ENCODE peak calls at places on chromosomes 13 and 19, in nine cellular contexts. B is breast epithelium, G is prostate gland, N is stomach, C is endothelial cell of umbilical vein, E is HCT116, R is suprapubic skin, S is GM23338, K is SK-N-SH. L is an unnamed sample.
A peak's percentile ranks its signal among the peaks of the same experiment; 100 is the strongest.

GRCh38 chr19:14603990-14604387 is 21.1 kb downstream of the CLEC17A start:
- DNase-seq in N (no peak), R (no peak), B (no peak), S (no peak), E (no peak), C (no peak), G (no peak), K (no peak), L (no peak)

GRCh38 chr13:106182404-106182803 is 353.1 kb downstream of the EFNB2 start:
- DNase-seq in B (no peak), R (no peak), C (no peak), G (no peak), E (peak; percentile 35), N (no peak), K (no peak), S (no peak), L (no peak)

GRCh38 chr19:46785054-46785979 is 3.1 kb downstream of the SLC1A5 start:
- DNase-seq in S (no peak), K (no peak), B (no peak), R (no peak), N (no peak), C (no peak), G (no peak), E (no peak), L (no peak)

GRCh38 chr19:40355975-40356680 is 7.6 kb downstream of the PLD3 start:
- DNase-seq in N (no peak), S (no peak), B (no peak), G (no peak), R (no peak), E (no peak), C (no peak), K (no peak), L (no peak)

GRCh38 chr19:45440873-45441654 is 17.3 kb upstream of the ERCC1 start:
- DNase-seq in S (peak; percentile 49), C (no peak), R (no peak), B (no peak), G (no peak), N (no peak), E (no peak), K (no peak), L (no peak)

GRCh38 chr13:50731400-50731799 is 112.1 kb downstream of the DLEU7 start:
- DNase-seq in K (no peak), N (no peak), S (no peak), G (peak; percentile 19), C (peak; percentile 82), E (no peak), B (no peak), R (no peak), L (no peak)

GRCh38 chr19:16259385-16260159 is 61.9 kb downstream of the AP1M1 start:
- DNase-seq in B (no peak), S (no peak), E (no peak), R (no peak), G (no peak), C (no peak), N (no peak), K (no peak), L (no peak)

GRCh38 chr13:32246468-32246867 is 68.7 kb downstream of the ZAR1L start:
- DNase-seq in B (no peak), E (peak; percentile 66), R (no peak), S (peak; percentile 93), K (peak; percentile 48), G (peak; percentile 38), C (peak; percentile 82), N (peak; percentile 68), L (no peak)

GRCh38 chr13:66556306-66556705 is 673.8 kb downstream of the PCDH9 start:
- DNase-seq in K (no peak), G (no peak), C (no peak), S (no peak), B (no peak), R (no peak), E (no peak), N (no peak), L (no peak)

GRCh38 chr13:71842003-71842402 is 25.0 kb downstream of the DACH1 start:
- DNase-seq in C (no peak), S (no peak), R (no peak), G (no peak), E (no peak), N (no peak), B (no peak), K (no peak), L (no peak)

GRCh38 chr19:10887616-10888367 is 16.4 kb downstream of the CARM1 start:
- DNase-seq in S (no peak), K (no peak), R (no peak), B (no peak), C (no peak), N (no peak), E (no peak), G (no peak), L (peak; percentile 32)

GRCh38 chr19:38683393-38684077 is 36.1 kb downstream of the ACTN4 start:
- DNase-seq in S (peak; percentile 95), N (peak; percentile 86), E (peak; percentile 99), K (no peak), R (peak; percentile 90), C (peak; percentile 89), B (peak; percentile 88), G (peak; percentile 92), L (peak; percentile 95)

GRCh38 chr13:70173236-70173959 is 65.1 kb upstream of the KLHL1 start:
- DNase-seq in R (no peak), G (no peak), S (peak; percentile 8), E (no peak), C (no peak), B (no peak), K (no peak), N (no peak), L (no peak)

GRCh38 chr13:71459708-71460107 is 407.3 kb downstream of the DACH1 start:
- DNase-seq in K (no peak), E (no peak), C (no peak), S (no peak), G (no peak), R (no peak), B (no peak), N (no peak), L (no peak)

GRCh38 chr19:39969266-39969665 is 1.7 kb upstream of the PSMC4 start:
- DNase-seq in E (no peak), G (no peak), R (no peak), K (no peak), N (peak; percentile 40), S (no peak), B (no peak), C (no peak), L (no peak)

GRCh38 chr19:46559203-46559602 is 41.9 kb upstream of the CALM3 start:
- DNase-seq in E (no peak), S (no peak), G (no peak), N (no peak), K (no peak), C (no peak), R (no peak), B (no peak), L (no peak)

GRCh38 chr19:13887529-13887928 is 10.6 kb downstream of the NANOS3 start:
- DNase-seq in G (no peak), E (no peak), S (no peak), C (no peak), K (no peak), R (no peak), N (no peak), B (no peak), L (no peak)

GRCh38 chr13:41562083-41562482 is 104.7 kb downstream of the RGCC start:
- DNase-seq in N (no peak), K (no peak), G (no peak), S (no peak), E (no peak), C (peak; percentile 49), R (no peak), B (no peak), L (no peak)

GRCh38 chr13:27985600-27985999 is 2.9 kb downstream of the URAD start:
- DNase-seq in N (no peak), C (no peak), K (no peak), E (no peak), S (no peak), B (no peak), G (no peak), R (no peak), L (no peak)

GRCh38 chr19:2041686-2042484 is 9.2 kb downstream of the MKNK2 start:
- DNase-seq in E (peak; percentile 82), N (peak; percentile 99), B (peak; percentile 99), R (peak; percentile 98), G (peak; percentile 99), S (peak; percentile 97), C (peak; percentile 83), K (peak; percentile 99), L (peak; percentile 98)

GRCh38 chr19:36771275-36772231 is 1.1 kb downstream of the ZNF850 start:
- DNase-seq in B (peak; percentile 73), C (peak; percentile 94), R (peak; percentile 70), G (peak; percentile 34), K (peak; percentile 75), S (peak; percentile 96), E (no peak), N (peak; percentile 62), L (no peak)
- TF ChIP-seq POLR2AphosphoS5 in B (peak; percentile 14), C (no peak), R (no peak), G (no peak), K (no peak), S (peak; percentile 68), E (no peak), N (no peak), L (peak; percentile 47)

GRCh38 chr19:57348136-57348535 is 2.9 kb upstream of the ZNF304 start:
- DNase-seq in S (no peak), G (no peak), C (no peak), K (no peak), N (no peak), B (no peak), E (no peak), R (no peak), L (no peak)

GRCh38 chr19:57351867-57352266 is 796 bp downstream of the ZNF304 start:
- DNase-seq in C (no peak), G (no peak), B (no peak), N (no peak), R (no peak), S (peak; percentile 19), E (no peak), K (no peak), L (no peak)

GRCh38 chr19:57355916-57356315 is 4.8 kb downstream of the ZNF304 start:
- DNase-seq in S (no peak), G (no peak), N (no peak), R (no peak), B (no peak), C (no peak), K (no peak), E (no peak), L (no peak)

GRCh38 chr19:57350877-57351805 is at the start of gene ZNF304:
- DNase-seq in K (peak; percentile 90), R (peak; percentile 94), G (peak; percentile 94), E (peak; percentile 91), B (peak; percentile 90), C (peak; percentile 95), S (peak; percentile 98), N (peak; percentile 93), L (peak; percentile 96)
- TF ChIP-seq POLR2AphosphoS5 in K (peak; percentile 60), R (peak; percentile 20), G (peak; percentile 97), E (peak; percentile 58), B (peak; percentile 36), C (peak; percentile 48), S (peak; percentile 69), N (peak; percentile 63), L (peak; percentile 80)

GRCh38 chr13:77326905-77327604 is at the start of gene MYCBP2:
- DNase-seq in K (peak; percentile 96), G (peak; percentile 98), C (peak; percentile 99), R (peak; percentile 98), B (peak; percentile 98), E (peak; percentile 99), N (peak; percentile 96), S (peak; percentile 99), L (peak; percentile 96)
- TF ChIP-seq POLR2AphosphoS5 in K (peak; percentile 89), G (peak; percentile 99), C (peak; percentile 87), R (peak; percentile 91), B (peak; percentile 88), E (peak; percentile 95), N (peak; percentile 92), S (peak; percentile 95), L (peak; percentile 94)

GRCh38 chr19:43594710-43595604 is 977 bp downstream of the IRGQ start:
- DNase-seq in K (peak; percentile 76), B (no peak), E (peak; percentile 45), G (peak; percentile 43), R (peak; percentile 78), C (peak; percentile 72), S (peak; percentile 89), N (peak; percentile 56), L (peak; percentile 89)
- TF ChIP-seq POLR2AphosphoS5 in K (no peak), B (no peak), E (no peak), G (peak; percentile 17), R (no peak), C (no peak), S (no peak), N (no peak), L (no peak)

L was measured in upper lobe of left lung.